ENCODE peak calls at places on chromosomes 3 and 15, in four cellular contexts. G is activated CD4-positive, alpha-beta T cell treated with anti-CD3 and anti-CD28 coated beads, Interleukin-2, amount 50 U/mL, for 1 hour; V is AG08395; O is fibroblast of pulmonary artery. B is an unnamed sample.

GRCh38 chr3:69683076-69683806 is 56.0 kb upstream of the MITF start:
- DNase-seq in G (no peak), V (peak; percentile 4), O (no peak), B (no peak)

GRCh38 chr15:34886134-34886533 is 83.4 kb downstream of the AQR start:
- DNase-seq in G (no peak), V (peak; percentile 6), O (peak; percentile 13), B (no peak)

GRCh38 chr3:52345521-52346110 is 29.5 kb downstream of the DNAH1 start:
- DNase-seq in G (no peak), V (peak; percentile 70), O (peak; percentile 17), B (no peak)

GRCh38 chr3:34882764-34883163 is 756.6 kb upstream of the ARPP21 start:
- DNase-seq in G (no peak), V (no peak), O (peak; percentile 47), B (no peak)

GRCh38 chr3:191438150-191438814 is 22.7 kb upstream of the PYDC2 start:
- DNase-seq in G (no peak), V (no peak), O (no peak), B (no peak)

GRCh38 chr15:62902821-62903220 is 139.7 kb upstream of the TPM1 start:
- DNase-seq in G (no peak), V (no peak), O (no peak), B (no peak)

GRCh38 chr3:144771401-144771870 is 799.8 kb downstream of the DIPK2A start:
- DNase-seq in G (no peak), V (peak; percentile 36), O (peak; percentile 85), B (no peak)

GRCh38 chr15:81859737-81860516 is 185.9 kb downstream of the MEX3B start:
- DNase-seq in G (no peak), V (no peak), O (no peak), B (peak; percentile 50)

GRCh38 chr3:129058441-129059194 is 2.0 kb upstream of the GP9 start:
- DNase-seq in G (no peak), V (no peak), O (no peak), B (peak; percentile 49)

GRCh38 chr3:113258311-113258710 is 47.0 kb downstream of the BOC start:
- DNase-seq in G (no peak), V (no peak), O (no peak), B (no peak)

GRCh38 chr3:106013971-106014370 is 145.2 kb upstream of the CBLB start:
- DNase-seq in G (no peak), V (peak; percentile 65), O (peak; percentile 72), B (no peak)

GRCh38 chr3:17742837-17743659 is 617 bp upstream of the TBC1D5 start:
- DNase-seq in G (no peak), V (no peak), O (no peak), B (no peak)

GRCh38 chr3:53921296-53921695 is 29.6 kb upstream of the SELENOK start:
- DNase-seq in G (no peak), V (peak; percentile 29), O (peak; percentile 24), B (no peak)

GRCh38 chr3:168648321-168648720 is 552.6 kb upstream of the GOLIM4 start:
- DNase-seq in G (no peak), V (no peak), O (no peak), B (no peak)

GRCh38 chr15:77510066-77511044 is 89.7 kb downstream of the HMG20A start:
- DNase-seq in G (no peak), V (no peak), O (no peak), B (no peak)

GRCh38 chr15:63942486-63943365 is 103.6 kb downstream of the DAPK2 start:
- DNase-seq in G (no peak), V (no peak), O (no peak), B (no peak)

GRCh38 chr3:171187706-171188290 is 161.3 kb upstream of the SLC2A2 start:
- DNase-seq in G (peak; percentile 4), V (peak; percentile 39), O (peak; percentile 68), B (no peak)

GRCh38 chr3:128432301-128432897 is 34.3 kb downstream of the DNAJB8 start:
- DNase-seq in G (no peak), V (no peak), O (no peak), B (no peak)

GRCh38 chr3:30631237-30631961 is 25.0 kb downstream of the TGFBR2 start:
- DNase-seq in G (peak; percentile 47), V (no peak), O (peak; percentile 55), B (no peak)

GRCh38 chr3:122343654-122344053 is 18.6 kb downstream of the CSTA start:
- DNase-seq in G (no peak), V (no peak), O (no peak), B (no peak)

GRCh38 chr3:140832883-140833282 is 108.8 kb upstream of the SLC25A36 start:
- DNase-seq in G (no peak), V (no peak), O (no peak), B (no peak)

GRCh38 chr15:56428821-56429458 is 36.0 kb downstream of the MNS1 start:
- DNase-seq in G (no peak), V (peak; percentile 45), O (peak; percentile 67), B (no peak)

GRCh38 chr15:55907797-55908196 is 85.6 kb downstream of the NEDD4 start:
- DNase-seq in G (no peak), V (peak; percentile 88), O (peak; percentile 94), B (no peak)

GRCh38 chr15:69719527-69719926 is 266.9 kb downstream of the RPLP1 start:
- DNase-seq in G (peak; percentile 55), V (no peak), O (peak; percentile 50), B (no peak)

GRCh38 chr3:158842946-158843345 is 41.1 kb downstream of the MFSD1 start:
- DNase-seq in G (no peak), V (no peak), O (no peak), B (no peak)

GRCh38 chr3:78506038-78506437 is 1261.8 kb downstream of the ROBO1 start:
- DNase-seq in G (no peak), V (no peak), O (no peak), B (no peak)

GRCh38 chr3:157695586-157695985 is 192.4 kb upstream of the VEPH1 start:
- DNase-seq in G (no peak), V (peak; percentile 13), O (no peak), B (no peak)

GRCh38 chr15:69509131-69509530 is 56.5 kb downstream of the RPLP1 start:
- DNase-seq in G (no peak), V (no peak), O (no peak), B (no peak)